ENCODE peak calls at places on chromosomes 13 and 19, in eight cellular contexts. I is breast epithelium; S is effector memory CD4-positive, alpha-beta T cell; B is colonic mucosa; Q is left ventricle myocardium inferior; J is upper lobe of right lung; O is body of pancreas; H is suprapubic skin. D is an unnamed sample.

GRCh38 chr19:43519436-43520088 is 7.4 kb downstream of the ETHE1 start:
- DNase-seq in S (peak; percentile 67), I (no peak), J (peak; percentile 84), B (peak; percentile 77), H (no peak), Q (peak; percentile 70), O (peak; percentile 81), D (no peak)

GRCh38 chr13:43448605-43449004 is 338.2 kb downstream of the ENOX1 start:
- DNase-seq in B (no peak), J (no peak), S (no peak), H (no peak), Q (no peak), O (no peak), I (no peak), D (no peak)

GRCh38 chr13:98326274-98326673 is 149.2 kb upstream of the RNF113B start:
- DNase-seq in Q (no peak), S (no peak), H (no peak), O (no peak), I (no peak), J (no peak), B (no peak), D (no peak)

GRCh38 chr13:57409121-57409520 is 222.4 kb upstream of the PCDH17 start:
- DNase-seq in S (no peak), O (no peak), Q (no peak), I (no peak), B (no peak), J (no peak), H (no peak), D (no peak)

GRCh38 chr19:51135004-51135403 is 7.1 kb upstream of the SIGLEC7 start:
- DNase-seq in B (no peak), O (no peak), I (no peak), H (no peak), J (no peak), Q (no peak), S (no peak), D (no peak)

GRCh38 chr13:114096811-114097503 is 35.5 kb downstream of the RASA3 start:
- DNase-seq in I (peak; percentile 53), O (no peak), H (peak; percentile 71), J (peak; percentile 52), S (no peak), B (no peak), Q (no peak), D (peak; percentile 49)

GRCh38 chr13:25682221-25682620 is 310.4 kb downstream of the ATP8A2 start:
- DNase-seq in J (no peak), S (no peak), H (no peak), O (no peak), B (no peak), I (no peak), Q (no peak), D (no peak)

GRCh38 chr19:56066152-56067023 is 54.7 kb downstream of the ZNF787 start:
- DNase-seq in Q (peak; percentile 61), B (peak; percentile 69), H (no peak), I (peak; percentile 74), J (peak; percentile 83), O (peak; percentile 74), S (peak; percentile 31), D (no peak)

GRCh38 chr19:45791744-45792481 is 732 bp downstream of the DMWD start:
- DNase-seq in Q (no peak), S (no peak), J (no peak), H (no peak), O (no peak), B (no peak), I (no peak), D (no peak)

GRCh38 chr13:73169971-73170370 is 111.2 kb downstream of the KLF5 start:
- DNase-seq in B (no peak), H (no peak), I (no peak), O (no peak), J (no peak), S (no peak), Q (no peak), D (no peak)

GRCh38 chr13:52195052-52195837 is 35.8 kb upstream of the NEK3 start:
- DNase-seq in I (peak; percentile 78), J (peak; percentile 89), S (peak; percentile 35), H (peak; percentile 88), B (peak; percentile 69), O (peak; percentile 90), Q (peak; percentile 85), D (peak; percentile 84)

GRCh38 chr13:32947886-32948285 is 68.3 kb upstream of the KL start:
- DNase-seq in O (peak; percentile 32), Q (no peak), S (no peak), H (no peak), B (no peak), J (no peak), I (no peak), D (no peak)

GRCh38 chr19:18306903-18307681 is 15.8 kb downstream of the LSM4 start:
- DNase-seq in Q (no peak), O (no peak), S (no peak), I (no peak), H (no peak), B (no peak), J (no peak), D (no peak)

GRCh38 chr13:111609631-111610030 is 289.2 kb downstream of the TEX29 start:
- DNase-seq in H (no peak), Q (no peak), B (no peak), O (no peak), I (no peak), J (peak; percentile 40), S (no peak), D (no peak)

GRCh38 chr19:43482193-43482592 is 16.8 kb upstream of the LYPD3 start:
- DNase-seq in B (no peak), S (no peak), H (no peak), Q (no peak), J (no peak), O (no peak), I (no peak), D (no peak)

DNA sequence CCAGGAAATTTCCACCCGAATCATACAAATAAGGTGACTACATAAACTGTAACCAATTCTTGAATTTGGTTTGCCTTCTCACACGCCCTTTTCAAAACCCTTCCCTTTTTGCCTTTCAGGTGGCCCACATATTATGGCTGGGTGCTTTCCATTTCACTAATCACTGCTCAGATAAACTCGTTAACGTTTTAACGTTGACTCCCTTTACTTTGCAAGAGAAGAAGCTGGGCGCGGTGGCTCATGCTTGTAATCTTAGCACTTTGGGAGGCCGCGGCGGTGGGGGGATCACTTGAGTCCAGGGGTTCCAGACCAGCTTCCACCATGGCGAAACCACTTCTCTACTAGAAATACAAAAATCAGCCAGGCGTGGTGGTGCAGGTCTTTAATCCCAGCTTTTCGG is 19.8 kb upstream of the ZNF91 start:
- DNase-seq in J (no peak), I (no peak), H (no peak), O (no peak), S (no peak), B (peak; percentile 54), Q (no peak), D (no peak)
- H3K4me3 ChIP-seq in J (peak overlapping the region; percentile 34), I (peak overlapping the region; percentile 45), H (peak overlapping the region; percentile 48), O (no peak overlapping the region), S (peak overlapping the region; percentile 57), B (peak overlapping the region; percentile 60), Q (peak overlapping the region; percentile 67), D (peak overlapping the region; percentile 38)

GRCh38 chr13:46006688-46007452 is 45.7 kb downstream of the ZC3H13 start:
- DNase-seq in Q (no peak), B (no peak), O (no peak), H (no peak), S (no peak), J (no peak), I (no peak), D (no peak)
- H3K4me3 ChIP-seq in Q (no peak overlapping the region), B (no peak overlapping the region), O (no peak overlapping the region), H (no peak overlapping the region), S (no peak overlapping the region), J (no peak overlapping the region), I (no peak overlapping the region), D (no peak overlapping the region)

GRCh38 chr19:38728752-38729541 is 15.3 kb downstream of the CAPN12 start:
- DNase-seq in I (no peak), B (no peak), J (no peak), Q (peak; percentile 27), S (no peak), H (no peak), O (peak; percentile 3), D (peak; percentile 59)

GRCh38 chr19:38730470-38730730 is 13.9 kb downstream of the CAPN12 start:
- DNase-seq in Q (no peak), B (no peak), H (no peak), S (no peak), I (no peak), O (no peak), J (no peak), D (no peak)

GRCh38 chr19:38729653-38730469 is 14.4 kb downstream of the CAPN12 start:
- DNase-seq in J (peak; percentile 89), S (peak; percentile 52), B (peak; percentile 77), O (peak; percentile 69), H (no peak), Q (peak; percentile 72), I (no peak), D (peak; percentile 65)

GRCh38 chr19:38731654-38732301 is 12.5 kb downstream of the CAPN12 start:
- DNase-seq in O (peak; percentile 93), J (peak; percentile 80), S (no peak), H (peak; percentile 47), B (peak; percentile 76), Q (no peak), I (no peak), D (no peak)

GRCh38 chr19:38730731-38731589 is 13.3 kb downstream of the CAPN12 start:
- DNase-seq in B (peak; percentile 29), H (peak; percentile 72), J (peak; percentile 62), I (no peak), S (no peak), Q (no peak), O (no peak), D (peak; percentile 49)
- H3K4me3 ChIP-seq in B (no peak overlapping the region), H (no peak overlapping the region), J (no peak overlapping the region), I (no peak overlapping the region), S (no peak overlapping the region), Q (no peak overlapping the region), O (no peak overlapping the region), D (no peak overlapping the region)

DNA sequence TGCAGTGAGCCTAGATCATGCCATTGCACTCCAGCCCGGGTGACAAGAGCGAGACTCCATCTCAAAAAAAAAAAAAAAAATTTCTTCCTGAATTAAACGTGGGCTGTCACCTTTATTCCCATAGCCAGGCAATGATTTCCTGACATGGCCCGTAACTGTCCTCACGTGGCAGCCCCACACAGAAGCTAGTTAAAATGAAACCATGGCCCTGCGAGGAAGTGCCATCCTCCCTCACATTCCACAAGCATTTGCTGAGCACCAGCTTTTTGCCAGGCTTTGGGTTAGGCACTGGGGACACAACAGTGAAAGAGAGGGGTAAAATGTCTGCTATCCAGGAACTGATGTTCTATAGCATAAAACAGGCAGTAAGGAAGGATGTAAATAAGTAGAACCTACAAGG is 13.2 kb upstream of the FBXO27 start:
- DNase-seq in H (no peak), J (no peak), Q (no peak), I (no peak), S (no peak), B (no peak), O (no peak), D (no peak)
- H3K4me3 ChIP-seq in H (no peak overlapping the region), J (no peak overlapping the region), Q (no peak overlapping the region), I (no peak overlapping the region), S (no peak overlapping the region), B (no peak overlapping the region), O (no peak overlapping the region), D (no peak overlapping the region)

GRCh38 chr19:2866495-2867024 is 575 bp upstream of the ZNF556 start:
- DNase-seq in J (no peak), H (no peak), Q (no peak), I (no peak), B (no peak), S (no peak), O (no peak), D (no peak)
- H3K4me3 ChIP-seq in J (no peak overlapping the region), H (no peak overlapping the region), Q (no peak overlapping the region), I (peak overlapping the region; percentile 25), B (no peak overlapping the region), S (no peak overlapping the region), O (no peak overlapping the region), D (no peak overlapping the region)

GRCh38 chr19:46866407-46867132 is 5.8 kb downstream of the ARHGAP35 start:
- DNase-seq in S (no peak), J (no peak), I (no peak), B (no peak), Q (no peak), O (no peak), H (peak; percentile 11), D (no peak)
- H3K4me3 ChIP-seq in S (no peak overlapping the region), J (no peak overlapping the region), I (no peak overlapping the region), B (no peak overlapping the region), Q (no peak overlapping the region), O (no peak overlapping the region), H (no peak overlapping the region), D (no peak overlapping the region)